ENCODE peak calls at places on chromosomes 16 and 17, in five cellular contexts. L is GM23338, T is HCT116, Z is sigmoid colon, J is left lung. U is an unnamed sample.

GRCh38 chr16:27365142-27366089 is 36.6 kb upstream of the IL21R start:
- DNase-seq in J (no peak), T (peak), L (no peak), Z (no peak), U (no peak)

GRCh38 chr17:4901648-4902344 is 1.1 kb downstream of the CHRNE start:
- DNase-seq in L (no peak), J (peak), Z (no peak), T (no peak), U (no peak)

GRCh38 chr17:17690156-17690737 is 9.0 kb downstream of the RAI1 start:
- DNase-seq in L (no peak), T (no peak), Z (no peak), J (no peak), U (no peak)

GRCh38 chr16:48498761-48499600 is 111.0 kb downstream of the N4BP1 start:
- DNase-seq in T (no peak), L (peak), J (no peak), Z (peak), U (no peak)

GRCh38 chr16:3029499-3030127 is 5.8 kb downstream of the THOC6 start:
- DNase-seq in J (no peak), L (peak), Z (no peak), T (no peak), U (no peak)

GRCh38 chr16:50252874-50253510 is 13.4 kb upstream of the ADCY7 start:
- DNase-seq in Z (no peak), L (no peak), J (no peak), T (no peak), U (no peak)

GRCh38 chr16:19291459-19291858 is 5.9 kb downstream of the CLEC19A start:
- DNase-seq in Z (no peak), L (peak), T (no peak), J (no peak), U (no peak)

GRCh38 chr17:65707780-65708179 is 146.3 kb upstream of the AXIN2 start:
- DNase-seq in J (no peak), L (no peak), Z (no peak), T (no peak), U (no peak)

GRCh38 chr16:86452451-86452850 is 57.9 kb upstream of the FOXF1 start:
- DNase-seq in T (no peak), L (no peak), J (no peak), Z (peak), U (no peak)

GRCh38 chr17:7413346-7413985 is 5.8 kb downstream of the NLGN2 start:
- DNase-seq in Z (no peak), L (no peak), T (no peak), J (no peak), U (no peak)

GRCh38 chr17:81915331-81915730 is 2.6 kb downstream of the SIRT7 start:
- DNase-seq in J (no peak), L (no peak), T (no peak), Z (no peak), U (no peak)

GRCh38 chr16:67779256-67780014 is 26.9 kb downstream of the RANBP10 start:
- DNase-seq in Z (no peak), L (no peak), T (no peak), J (peak), U (no peak)

GRCh38 chr17:41773190-41773588 is 13.3 kb downstream of the JUP start:
- DNase-seq in T (peak), L (peak), J (peak), Z (peak), U (no peak)

GRCh38 chr17:81257533-81257932 is 18.4 kb downstream of the NDUFAF8 start:
- DNase-seq in T (no peak), L (no peak), J (no peak), Z (no peak), U (no peak)

GRCh38 chr16:51306116-51306515 is 155.0 kb upstream of the SALL1 start:
- DNase-seq in T (no peak), L (no peak), J (no peak), Z (no peak), U (no peak)

GRCh38 chr16:50491516-50491915 is 56.7 kb upstream of the NKD1 start:
- DNase-seq in L (no peak), Z (no peak), J (no peak), T (no peak), U (no peak)

GRCh38 chr17:6701719-6702118 is 11.4 kb downstream of the SLC13A5 start:
- DNase-seq in Z (peak), L (peak), J (no peak), T (peak), U (no peak)

GRCh38 chr16:27980076-27980775 is 83.3 kb downstream of the GSG1L start:
- DNase-seq in L (no peak), T (no peak), J (no peak), Z (peak), U (no peak)

GRCh38 chr16:85900031-85900792 is 1.2 kb downstream of the IRF8 start:
- DNase-seq in L (no peak), T (no peak), Z (no peak), J (no peak), U (no peak)

GRCh38 chr17:44081681-44082080 is 11.1 kb downstream of the G6PC3 start:
- DNase-seq in L (no peak), T (no peak), Z (no peak), J (no peak), U (no peak)

GRCh38 chr17:33838281-33838680 is 416.8 kb upstream of the CCL2 start:
- DNase-seq in J (no peak), T (no peak), L (no peak), Z (no peak), U (no peak)

GRCh38 chr16:50548659-50549560 is 714 bp downstream of the NKD1 start:
- DNase-seq in L (peak), Z (peak), T (no peak), J (no peak), U (no peak)

GRCh38 chr17:2158011-2158410 is 103.1 kb downstream of the HIC1 start:
- DNase-seq in Z (peak), T (no peak), J (no peak), L (no peak), U (no peak)

GRCh38 chr16:73527191-73527590 is 479.3 kb upstream of the ZFHX3 start:
- DNase-seq in T (no peak), L (no peak), J (no peak), Z (no peak), U (no peak)

GRCh38 chr17:30173649-30174048 is 57.0 kb downstream of the NSRP1 start:
- DNase-seq in L (no peak), T (no peak), Z (no peak), J (no peak), U (no peak)

GRCh38 chr16:66318505-66318904 is 48.0 kb upstream of the CDH5 start:
- DNase-seq in T (no peak), L (no peak), J (no peak), Z (no peak), U (no peak)

GRCh38 chr16:51734220-51734619 is 583.1 kb upstream of the SALL1 start:
- DNase-seq in J (no peak), L (no peak), T (no peak), Z (no peak), U (no peak)

GRCh38 chr17:36722121-36722902 is 120.9 kb downstream of the MRM1 start:
- DNase-seq in J (peak), Z (peak), L (peak), T (no peak), U (peak)

GRCh38 chr17:55763856-55764255 is 13.0 kb downstream of the PCTP start:
- DNase-seq in J (no peak), L (no peak), Z (no peak), T (no peak), U (no peak)

GRCh38 chr17:83189673-83190385 is 110.4 kb downstream of the METRNL start:
- DNase-seq in Z (peak), T (no peak), L (no peak), J (peak), U (no peak)

GRCh38 chr17:45171338-45172231 is 9.9 kb downstream of the HEXIM2 start:
- DNase-seq in T (no peak), Z (peak), L (peak), J (peak), U (no peak)

GRCh38 chr17:1931759-1932579 is 93.2 kb downstream of the RTN4RL1 start:
- DNase-seq in L (peak), Z (peak), T (no peak), J (no peak), U (no peak)

DNA sequence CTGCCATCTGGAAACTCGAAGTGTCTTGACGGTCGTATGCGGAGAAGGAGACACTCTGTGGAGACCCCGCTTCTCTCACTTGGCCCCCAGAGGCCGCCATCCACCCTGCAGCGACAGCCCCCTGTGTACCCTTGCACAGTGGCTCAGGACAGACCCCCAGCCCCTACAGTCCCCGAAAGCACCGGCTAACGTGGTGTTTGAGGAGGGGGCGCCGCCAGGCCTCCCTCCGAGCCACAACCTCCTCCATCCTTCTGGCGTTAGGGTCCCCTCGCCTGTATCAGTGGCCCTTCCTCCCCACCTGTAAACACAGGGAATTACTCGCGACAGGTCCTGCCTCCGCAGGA is 73.6 kb downstream of the LMF1 start:
- DNase-seq in J (peak), Z (no peak), T (no peak), L (no peak), U (no peak)
- H3K27ac ChIP-seq in J (no peak), Z (peak), T (no peak), L (no peak), U (peak)

GRCh38 chr17:49489348-49489747 is 5.7 kb upstream of the NGFR start:
- DNase-seq in T (no peak), Z (no peak), L (no peak), J (no peak), U (no peak)
- H3K27ac ChIP-seq in T (no peak), Z (no peak), L (no peak), J (no peak), U (no peak)

DNA sequence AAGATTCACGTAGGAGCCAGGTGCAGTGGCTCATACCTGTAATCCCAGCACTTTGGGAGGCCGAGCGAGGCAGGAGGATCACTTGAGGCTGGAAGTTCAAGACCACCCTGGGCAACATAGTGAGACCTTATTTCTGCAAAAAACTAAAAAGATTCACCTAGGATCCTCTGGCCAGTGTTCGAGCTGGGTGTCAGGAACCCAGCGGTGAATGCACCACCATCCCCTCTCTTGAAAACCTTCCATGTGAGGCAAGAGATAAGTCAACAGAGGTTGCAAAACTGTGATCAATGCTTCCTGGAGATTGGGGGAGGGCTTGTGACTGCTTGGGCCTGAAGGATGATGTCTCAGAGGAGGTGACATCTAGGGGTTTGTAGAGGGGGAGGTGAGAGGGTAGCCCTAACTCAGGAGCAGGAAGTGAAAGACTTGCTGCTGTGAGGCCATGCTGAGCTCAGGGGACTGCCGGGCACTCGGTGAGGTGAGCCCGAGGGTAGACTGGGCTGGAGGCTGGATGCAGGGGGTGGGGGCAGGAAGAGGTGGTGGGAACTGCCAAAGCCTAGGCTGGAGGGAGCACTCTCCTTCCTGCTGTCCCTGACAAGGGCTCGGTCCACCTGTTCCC is 11.7 kb downstream of the GJD3 start:
- DNase-seq in L (no peak), T (no peak), J (peak), Z (no peak), U (no peak)
- H3K27ac ChIP-seq in L (no peak), T (no peak), J (no peak), Z (no peak), U (no peak)

DNA sequence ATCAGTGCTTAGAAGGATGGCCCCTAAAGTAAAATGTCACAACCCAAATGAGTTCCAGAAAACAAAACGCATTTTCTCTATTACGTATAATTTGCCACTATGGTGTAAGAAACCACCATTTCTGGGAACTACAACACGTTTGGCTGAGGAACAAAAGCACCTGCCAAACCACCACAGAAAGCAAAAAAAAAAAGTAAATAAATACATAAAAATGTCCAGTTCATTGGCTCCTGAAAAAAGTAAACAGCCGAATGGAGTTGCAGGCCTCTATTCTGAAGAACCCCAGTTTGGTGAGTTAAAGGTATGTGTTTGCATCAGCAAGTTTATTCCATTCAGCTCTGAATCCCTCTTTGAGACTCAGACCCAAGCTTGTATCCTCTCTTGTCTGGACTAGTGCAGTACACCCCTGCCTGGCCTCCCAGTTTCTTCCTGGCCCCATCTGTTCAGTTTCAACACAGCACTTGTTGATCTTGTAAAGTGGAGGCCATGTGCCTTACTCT is 36.9 kb downstream of the ERN1 start:
- DNase-seq in L (no peak), T (no peak), J (no peak), Z (no peak), U (no peak)
- H3K27ac ChIP-seq in L (no peak), T (no peak), J (no peak), Z (no peak), U (no peak)

GRCh38 chr17:47715669-47716325 is 17.2 kb upstream of the TBX21 start:
- DNase-seq in J (no peak), Z (no peak), T (no peak), L (no peak), U (no peak)

GRCh38 chr17:47713980-47714689 is 18.9 kb upstream of the TBX21 start:
- DNase-seq in J (no peak), Z (no peak), T (no peak), L (peak), U (no peak)

GRCh38 chr17:47717261-47717697 is 15.8 kb upstream of the TBX21 start:
- DNase-seq in T (no peak), J (no peak), L (peak), Z (no peak), U (no peak)

GRCh38 chr17:47716381-47716780 is 16.7 kb upstream of the TBX21 start:
- DNase-seq in Z (no peak), J (no peak), L (no peak), T (no peak), U (no peak)

DNA sequence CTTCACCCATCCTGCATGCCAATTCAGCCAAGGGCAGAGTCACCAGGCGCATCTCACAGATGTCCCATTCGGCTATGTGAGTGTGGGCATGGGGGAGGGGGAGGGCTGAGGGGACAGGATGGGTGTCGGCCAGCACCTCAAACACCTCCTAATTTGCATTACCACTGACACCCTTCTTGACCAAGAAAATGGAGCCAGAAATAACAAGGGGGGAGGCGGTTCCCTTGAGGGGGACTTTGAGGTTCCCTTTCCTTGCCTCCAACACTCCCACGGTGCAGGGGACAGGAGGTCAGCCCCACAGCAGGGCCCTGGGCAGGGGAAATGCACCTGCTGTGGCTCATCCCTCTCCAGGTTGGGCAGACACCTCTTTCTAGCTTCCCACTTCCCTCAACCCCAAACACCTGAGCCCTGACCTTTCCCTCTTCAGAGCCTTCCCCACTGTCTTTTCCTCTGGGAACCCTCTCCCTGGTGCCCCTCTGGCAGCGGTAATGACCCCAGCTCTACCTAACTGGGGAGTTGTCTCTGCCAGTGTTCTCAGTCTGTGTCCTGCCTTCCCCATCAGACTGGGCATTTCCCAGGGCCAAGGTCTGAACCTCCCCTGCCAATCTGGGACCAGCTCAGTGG is 18.2 kb upstream of the TBX21 start:
- DNase-seq in J (no peak), T (no peak), Z (no peak), L (no peak), U (no peak)
- H3K27ac ChIP-seq in J (no peak), T (no peak), Z (no peak), L (no peak), U (no peak)

DNA sequence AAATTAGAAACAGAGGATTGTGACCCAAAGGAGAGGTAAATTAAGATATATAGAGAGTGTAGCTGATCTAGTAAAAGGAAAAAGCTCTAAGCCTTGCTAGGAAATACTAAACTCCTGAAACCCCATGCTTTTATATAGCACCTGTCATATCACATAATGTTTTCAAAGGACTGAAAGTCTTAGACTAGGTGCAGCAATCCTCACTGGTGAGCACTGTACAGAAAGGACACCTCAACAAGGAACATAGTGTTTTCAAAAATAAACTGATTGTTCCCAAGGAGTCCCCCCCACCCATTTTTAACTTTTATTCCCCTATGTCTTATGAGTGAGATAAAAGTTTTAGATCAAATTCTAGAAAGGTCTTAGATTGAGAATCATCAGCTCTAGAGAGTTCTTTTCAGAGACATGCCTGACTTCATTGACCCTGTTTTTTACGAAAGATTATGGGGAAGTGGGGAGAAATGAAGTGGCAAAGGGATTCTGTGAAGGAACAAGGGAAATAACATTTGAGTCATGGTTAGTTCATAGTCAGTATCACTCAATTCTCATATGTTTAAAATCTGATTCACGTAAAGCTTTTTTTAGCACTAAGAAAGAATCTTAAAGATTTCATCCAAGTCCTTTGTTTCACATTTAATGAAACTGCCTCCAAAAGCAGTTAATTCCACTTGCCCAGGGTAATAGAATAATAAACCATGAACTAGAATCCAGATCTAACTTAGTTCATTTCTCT is 166.4 kb downstream of the CYB561 start:
- DNase-seq in Z (no peak), T (no peak), J (no peak), L (no peak), U (no peak)
- H3K27ac ChIP-seq in Z (no peak), T (no peak), J (no peak), L (no peak), U (peak)

GRCh38 chr17:78748730-78749317 is 33.2 kb downstream of the CYTH1 start:
- DNase-seq in T (no peak), L (no peak), J (peak), Z (peak), U (no peak)

GRCh38 chr17:78748048-78748729 is 33.9 kb downstream of the CYTH1 start:
- DNase-seq in Z (no peak), T (no peak), L (no peak), J (no peak), U (no peak)

GRCh38 chr17:78747479-78747878 is 34.6 kb downstream of the CYTH1 start:
- DNase-seq in Z (no peak), L (no peak), J (no peak), T (no peak), U (no peak)

GRCh38 chr17:78753316-78754250 is 28.5 kb downstream of the CYTH1 start:
- DNase-seq in L (no peak), Z (no peak), J (no peak), T (no peak), U (no peak)

DNA sequence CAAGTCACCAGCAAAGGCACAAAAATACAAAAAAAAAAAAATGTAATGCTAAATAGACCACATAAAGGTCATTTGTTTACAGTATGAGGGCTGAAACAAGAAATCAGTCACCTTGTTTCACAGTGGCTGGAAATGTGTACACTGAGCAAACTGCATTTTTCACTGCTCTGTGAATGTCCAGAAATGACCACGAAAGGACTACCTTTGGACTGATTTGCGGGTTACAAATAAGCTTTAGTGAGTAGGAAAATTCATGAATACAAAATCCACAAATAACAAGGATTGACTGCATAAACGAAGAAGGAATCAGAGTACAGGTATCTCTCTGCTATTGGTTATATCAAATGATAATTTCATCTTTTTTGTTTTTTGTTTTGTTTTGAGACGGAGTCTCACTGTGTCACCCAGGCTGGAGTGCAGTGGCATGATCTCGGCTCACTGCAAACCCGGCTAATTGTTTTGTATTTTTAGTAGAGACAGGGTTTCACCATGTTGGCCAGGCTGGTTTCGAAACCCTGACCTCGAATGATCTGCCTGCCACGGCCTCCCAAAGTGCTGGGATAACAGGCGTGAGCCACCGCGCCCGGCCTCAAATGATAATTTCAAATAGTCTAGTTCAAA is 30.5 kb downstream of the CYTH1 start:
- DNase-seq in Z (no peak), L (no peak), J (no peak), T (no peak), U (no peak)
- H3K27ac ChIP-seq in Z (no peak), L (no peak), J (peak), T (no peak), U (no peak)